ENCODE peak calls at places on chromosomes 2 and 18, in ten cellular contexts. One of them, this sample, is unnamed.
A peak's percentile ranks its signal among the peaks of the same experiment; 100 is the strongest.

GRCh38 chr2:88016948-88017779 is 817 bp upstream of the RNU2-63P start:
- DNase-seq in astrocyte: peak; percentile 9
- DNase-seq in fibroblast of mammary gland: no peak
- DNase-seq in mucosa of descending colon: peak; percentile 80
- DNase-seq in keratinocyte: no peak
- DNase-seq in A549: peak; percentile 83
- DNase-seq in CD8-positive, alpha-beta T cell: no peak
- DNase-seq in AG10803: no peak
- DNase-seq in left ventricle myocardium inferior: peak; percentile 34
- DNase-seq in cardiac muscle cell: peak; percentile 73
- DNase-seq in this sample: peak; percentile 74

GRCh38 chr2:196592331-196592911 is 47.1 kb upstream of the CCDC150 start:
- DNase-seq in astrocyte: peak; percentile 46
- DNase-seq in fibroblast of mammary gland: peak; percentile 33
- DNase-seq in mucosa of descending colon: peak; percentile 28
- DNase-seq in keratinocyte: no peak
- DNase-seq in A549: peak; percentile 53
- DNase-seq in CD8-positive, alpha-beta T cell: no peak
- DNase-seq in AG10803: peak; percentile 55
- DNase-seq in left ventricle myocardium inferior: peak; percentile 24
- DNase-seq in cardiac muscle cell: no peak
- DNase-seq in this sample: peak; percentile 41

GRCh38 chr2:145007673-145008263 is 487.8 kb upstream of the ZEB2 start:
- DNase-seq in astrocyte: peak; percentile 75
- DNase-seq in fibroblast of mammary gland: peak; percentile 89
- DNase-seq in mucosa of descending colon: no peak
- DNase-seq in keratinocyte: no peak
- DNase-seq in A549: peak; percentile 56
- DNase-seq in CD8-positive, alpha-beta T cell: no peak
- DNase-seq in AG10803: no peak
- DNase-seq in left ventricle myocardium inferior: no peak
- DNase-seq in cardiac muscle cell: no peak
- DNase-seq in this sample: peak; percentile 44

GRCh38 chr2:138035597-138036217 is 71.4 kb downstream of the HNMT start:
- DNase-seq in astrocyte: peak; percentile 23
- DNase-seq in fibroblast of mammary gland: peak; percentile 31
- DNase-seq in mucosa of descending colon: no peak
- DNase-seq in keratinocyte: no peak
- DNase-seq in A549: peak; percentile 47
- DNase-seq in CD8-positive, alpha-beta T cell: no peak
- DNase-seq in AG10803: peak; percentile 67
- DNase-seq in left ventricle myocardium inferior: no peak
- DNase-seq in cardiac muscle cell: no peak
- DNase-seq in this sample: peak; percentile 11

GRCh38 chr2:210915912-210916311 is 359.5 kb downstream of the CPS1 start:
- DNase-seq in astrocyte: no peak
- DNase-seq in fibroblast of mammary gland: no peak
- DNase-seq in mucosa of descending colon: no peak
- DNase-seq in keratinocyte: no peak
- DNase-seq in A549: no peak
- DNase-seq in CD8-positive, alpha-beta T cell: no peak
- DNase-seq in AG10803: no peak
- DNase-seq in left ventricle myocardium inferior: no peak
- DNase-seq in cardiac muscle cell: no peak
- DNase-seq in this sample: no peak

GRCh38 chr2:219576505-219577388 is 4.6 kb downstream of the INHA start:
- DNase-seq in astrocyte: peak; percentile 6
- DNase-seq in fibroblast of mammary gland: no peak
- DNase-seq in mucosa of descending colon: no peak
- DNase-seq in keratinocyte: no peak
- DNase-seq in A549: no peak
- DNase-seq in CD8-positive, alpha-beta T cell: no peak
- DNase-seq in AG10803: no peak
- DNase-seq in left ventricle myocardium inferior: no peak
- DNase-seq in cardiac muscle cell: peak; percentile 84
- DNase-seq in this sample: peak; percentile 36

GRCh38 chr18:46333371-46334199 is 229.4 kb downstream of the HAUS1 start:
- DNase-seq in astrocyte: peak; percentile 20
- DNase-seq in fibroblast of mammary gland: no peak
- DNase-seq in mucosa of descending colon: no peak
- DNase-seq in keratinocyte: no peak
- DNase-seq in A549: peak; percentile 31
- DNase-seq in CD8-positive, alpha-beta T cell: no peak
- DNase-seq in AG10803: peak; percentile 5
- DNase-seq in left ventricle myocardium inferior: peak; percentile 45
- DNase-seq in cardiac muscle cell: peak; percentile 74
- DNase-seq in this sample: peak; percentile 45

GRCh38 chr2:83305758-83306378 is 1153.2 kb downstream of the SUCLG1 start:
- DNase-seq in astrocyte: no peak
- DNase-seq in fibroblast of mammary gland: no peak
- DNase-seq in mucosa of descending colon: no peak
- DNase-seq in keratinocyte: no peak
- DNase-seq in A549: no peak
- DNase-seq in CD8-positive, alpha-beta T cell: no peak
- DNase-seq in AG10803: no peak
- DNase-seq in left ventricle myocardium inferior: no peak
- DNase-seq in cardiac muscle cell: no peak
- DNase-seq in this sample: no peak

GRCh38 chr18:58787750-58788149 is 76.9 kb upstream of the ZNF532 start:
- DNase-seq in astrocyte: peak; percentile 31
- DNase-seq in fibroblast of mammary gland: no peak
- DNase-seq in mucosa of descending colon: no peak
- DNase-seq in keratinocyte: no peak
- DNase-seq in A549: peak; percentile 37
- DNase-seq in CD8-positive, alpha-beta T cell: no peak
- DNase-seq in AG10803: peak; percentile 71
- DNase-seq in left ventricle myocardium inferior: peak; percentile 32
- DNase-seq in cardiac muscle cell: peak; percentile 55
- DNase-seq in this sample: no peak

GRCh38 chr2:143263045-143263625 is 133.9 kb downstream of the ARHGAP15 start:
- DNase-seq in astrocyte: no peak
- DNase-seq in fibroblast of mammary gland: peak; percentile 15
- DNase-seq in mucosa of descending colon: no peak
- DNase-seq in keratinocyte: no peak
- DNase-seq in A549: peak; percentile 5
- DNase-seq in CD8-positive, alpha-beta T cell: no peak
- DNase-seq in AG10803: no peak
- DNase-seq in left ventricle myocardium inferior: no peak
- DNase-seq in cardiac muscle cell: no peak
- DNase-seq in this sample: peak; percentile 27

GRCh38 chr2:150100311-150100710 is 387.2 kb downstream of the RND3 start:
- DNase-seq in astrocyte: no peak
- DNase-seq in fibroblast of mammary gland: no peak
- DNase-seq in mucosa of descending colon: no peak
- DNase-seq in keratinocyte: no peak
- DNase-seq in A549: no peak
- DNase-seq in CD8-positive, alpha-beta T cell: no peak
- DNase-seq in AG10803: no peak
- DNase-seq in left ventricle myocardium inferior: no peak
- DNase-seq in cardiac muscle cell: no peak
- DNase-seq in this sample: no peak

GRCh38 chr2:129331638-129332037 is 647.8 kb upstream of the RAB6C start:
- DNase-seq in astrocyte: no peak
- DNase-seq in fibroblast of mammary gland: no peak
- DNase-seq in mucosa of descending colon: no peak
- DNase-seq in keratinocyte: no peak
- DNase-seq in A549: no peak
- DNase-seq in CD8-positive, alpha-beta T cell: no peak
- DNase-seq in AG10803: no peak
- DNase-seq in left ventricle myocardium inferior: no peak
- DNase-seq in cardiac muscle cell: no peak
- DNase-seq in this sample: no peak

GRCh38 chr18:35732652-35733051 is 151.1 kb downstream of the GALNT1 start:
- DNase-seq in astrocyte: peak; percentile 85
- DNase-seq in fibroblast of mammary gland: peak; percentile 77
- DNase-seq in mucosa of descending colon: no peak
- DNase-seq in keratinocyte: no peak
- DNase-seq in A549: no peak
- DNase-seq in CD8-positive, alpha-beta T cell: no peak
- DNase-seq in AG10803: peak; percentile 95
- DNase-seq in left ventricle myocardium inferior: peak; percentile 44
- DNase-seq in cardiac muscle cell: no peak
- DNase-seq in this sample: peak; percentile 5

GRCh38 chr2:74871414-74871813 is 37.5 kb downstream of the HK2 start:
- DNase-seq in astrocyte: no peak
- DNase-seq in fibroblast of mammary gland: no peak
- DNase-seq in mucosa of descending colon: no peak
- DNase-seq in keratinocyte: no peak
- DNase-seq in A549: no peak
- DNase-seq in CD8-positive, alpha-beta T cell: no peak
- DNase-seq in AG10803: no peak
- DNase-seq in left ventricle myocardium inferior: no peak
- DNase-seq in cardiac muscle cell: no peak
- DNase-seq in this sample: no peak

GRCh38 chr2:238288650-238289573 is 502 bp upstream of the PER2 start:
- DNase-seq in astrocyte: peak; percentile 99
- DNase-seq in fibroblast of mammary gland: peak; percentile 95
- DNase-seq in mucosa of descending colon: peak; percentile 99
- DNase-seq in keratinocyte: peak; percentile 77
- DNase-seq in A549: peak; percentile 99
- DNase-seq in CD8-positive, alpha-beta T cell: peak; percentile 97
- DNase-seq in AG10803: peak; percentile 99
- DNase-seq in left ventricle myocardium inferior: peak; percentile 98
- DNase-seq in cardiac muscle cell: peak; percentile 99
- DNase-seq in this sample: peak; percentile 98

GRCh38 chr2:238286987-238287386 is 1.4 kb downstream of the PER2 start:
- DNase-seq in astrocyte: no peak
- DNase-seq in fibroblast of mammary gland: no peak
- DNase-seq in mucosa of descending colon: peak; percentile 44
- DNase-seq in keratinocyte: no peak
- DNase-seq in A549: no peak
- DNase-seq in CD8-positive, alpha-beta T cell: no peak
- DNase-seq in AG10803: peak; percentile 11
- DNase-seq in left ventricle myocardium inferior: no peak
- DNase-seq in cardiac muscle cell: no peak
- DNase-seq in this sample: no peak

GRCh38 chr2:238289574-238289973 is 1.2 kb upstream of the PER2 start:
- DNase-seq in astrocyte: no peak
- DNase-seq in fibroblast of mammary gland: no peak
- DNase-seq in mucosa of descending colon: no peak
- DNase-seq in keratinocyte: no peak
- DNase-seq in A549: no peak
- DNase-seq in CD8-positive, alpha-beta T cell: no peak
- DNase-seq in AG10803: no peak
- DNase-seq in left ventricle myocardium inferior: no peak
- DNase-seq in cardiac muscle cell: no peak
- DNase-seq in this sample: no peak

GRCh38 chr2:238286551-238286950 is 1.9 kb downstream of the PER2 start:
- DNase-seq in astrocyte: peak; percentile 86
- DNase-seq in fibroblast of mammary gland: peak; percentile 85
- DNase-seq in mucosa of descending colon: peak; percentile 69
- DNase-seq in keratinocyte: no peak
- DNase-seq in A549: peak; percentile 63
- DNase-seq in CD8-positive, alpha-beta T cell: no peak
- DNase-seq in AG10803: peak; percentile 90
- DNase-seq in left ventricle myocardium inferior: peak; percentile 50
- DNase-seq in cardiac muscle cell: no peak
- DNase-seq in this sample: peak; percentile 89

GRCh38 chr2:238287702-238288649 is at the start of gene PER2:
- DNase-seq in astrocyte: peak; percentile 84
- DNase-seq in fibroblast of mammary gland: peak; percentile 84
- DNase-seq in mucosa of descending colon: peak; percentile 79
- DNase-seq in keratinocyte: no peak
- DNase-seq in A549: peak; percentile 91
- DNase-seq in CD8-positive, alpha-beta T cell: peak; percentile 38
- DNase-seq in AG10803: peak; percentile 92
- DNase-seq in left ventricle myocardium inferior: peak; percentile 61
- DNase-seq in cardiac muscle cell: peak; percentile 78
- DNase-seq in this sample: peak; percentile 94
- TF ChIP-seq CTCF in astrocyte: no peak
- TF ChIP-seq CTCF in fibroblast of mammary gland: peak; percentile 14
- TF ChIP-seq CTCF in mucosa of descending colon: no peak
- TF ChIP-seq CTCF in keratinocyte: peak; percentile 34
- TF ChIP-seq CTCF in A549: peak; percentile 19
- TF ChIP-seq CTCF in CD8-positive, alpha-beta T cell: no peak
- TF ChIP-seq CTCF in AG10803: peak; percentile 40
- TF ChIP-seq CTCF in left ventricle myocardium inferior: no peak
- TF ChIP-seq CTCF in cardiac muscle cell: peak; percentile 16
- TF ChIP-seq CTCF in this sample: peak; percentile 45

GRCh38 chr2:20151116-20151571 is 73.8 kb downstream of the SDC1 start:
- DNase-seq in astrocyte: no peak
- DNase-seq in fibroblast of mammary gland: no peak
- DNase-seq in mucosa of descending colon: no peak
- DNase-seq in keratinocyte: no peak
- DNase-seq in A549: no peak
- DNase-seq in CD8-positive, alpha-beta T cell: no peak
- DNase-seq in AG10803: no peak
- DNase-seq in left ventricle myocardium inferior: no peak
- DNase-seq in cardiac muscle cell: peak; percentile 32
- DNase-seq in this sample: no peak
- H3K4me3 ChIP-seq in astrocyte: no peak overlapping the region
- H3K4me3 ChIP-seq in fibroblast of mammary gland: no peak overlapping the region
- H3K4me3 ChIP-seq in mucosa of descending colon: no peak overlapping the region
- H3K4me3 ChIP-seq in keratinocyte: no peak overlapping the region
- H3K4me3 ChIP-seq in A549: no peak overlapping the region
- H3K4me3 ChIP-seq in CD8-positive, alpha-beta T cell: no peak overlapping the region
- H3K4me3 ChIP-seq in AG10803: no peak overlapping the region
- H3K4me3 ChIP-seq in left ventricle myocardium inferior: no peak overlapping the region
- H3K4me3 ChIP-seq in cardiac muscle cell: no peak overlapping the region
- H3K4me3 ChIP-seq in this sample: no peak overlapping the region

GRCh38 chr2:64625352-64626145 is 28.2 kb downstream of the SERTAD2 start:
- DNase-seq in astrocyte: no peak
- DNase-seq in fibroblast of mammary gland: no peak
- DNase-seq in mucosa of descending colon: no peak
- DNase-seq in keratinocyte: no peak
- DNase-seq in A549: no peak
- DNase-seq in CD8-positive, alpha-beta T cell: no peak
- DNase-seq in AG10803: no peak
- DNase-seq in left ventricle myocardium inferior: no peak
- DNase-seq in cardiac muscle cell: no peak
- DNase-seq in this sample: no peak
- TF ChIP-seq CTCF in astrocyte: no peak
- TF ChIP-seq CTCF in fibroblast of mammary gland: no peak
- TF ChIP-seq CTCF in mucosa of descending colon: no peak
- TF ChIP-seq CTCF in keratinocyte: no peak
- TF ChIP-seq CTCF in A549: no peak
- TF ChIP-seq CTCF in CD8-positive, alpha-beta T cell: no peak
- TF ChIP-seq CTCF in AG10803: no peak
- TF ChIP-seq CTCF in left ventricle myocardium inferior: no peak
- TF ChIP-seq CTCF in cardiac muscle cell: no peak
- TF ChIP-seq CTCF in this sample: no peak

DNA sequence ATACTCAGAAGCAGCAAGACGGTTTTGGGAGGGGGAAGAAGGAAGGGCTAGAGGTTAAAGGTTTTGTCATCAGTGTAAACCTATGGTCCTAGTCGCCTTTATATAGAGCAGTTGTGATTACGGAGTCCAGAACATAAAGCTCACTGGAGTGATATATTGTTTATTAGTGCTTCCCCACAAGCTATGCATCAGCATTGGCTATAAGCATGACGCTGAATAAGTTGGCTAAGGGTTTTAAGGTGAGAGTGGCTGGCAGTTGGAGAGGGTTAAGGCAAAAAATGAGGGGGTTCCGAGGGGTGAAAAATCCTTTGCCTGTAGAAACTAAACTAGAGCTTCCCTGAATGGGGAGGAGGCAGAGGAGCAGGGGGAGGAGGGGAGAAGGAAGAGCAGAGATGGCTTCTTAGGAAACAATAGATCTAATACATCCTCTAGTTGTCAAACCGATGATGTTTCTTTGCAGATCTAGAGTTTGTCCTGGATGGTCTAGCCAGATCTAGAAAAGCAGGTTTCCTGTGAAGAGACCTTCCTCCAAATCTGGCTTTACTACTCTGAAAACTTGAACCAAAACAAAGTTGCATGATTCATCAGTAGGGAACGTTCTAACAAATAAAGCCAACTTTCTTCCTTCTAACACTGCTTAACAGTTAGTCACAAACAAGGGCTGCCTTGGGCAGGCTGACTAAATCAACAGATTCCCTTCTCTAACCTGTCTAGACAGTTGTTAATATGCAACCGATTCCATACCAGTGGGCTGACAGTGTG is 2.5 kb downstream of the KLF7 start:
- DNase-seq in astrocyte: peak; percentile 94
- DNase-seq in fibroblast of mammary gland: peak; percentile 95
- DNase-seq in mucosa of descending colon: no peak
- DNase-seq in keratinocyte: peak; percentile 67
- DNase-seq in A549: peak; percentile 91
- DNase-seq in CD8-positive, alpha-beta T cell: peak; percentile 29
- DNase-seq in AG10803: peak; percentile 92
- DNase-seq in left ventricle myocardium inferior: no peak
- DNase-seq in cardiac muscle cell: no peak
- DNase-seq in this sample: peak; percentile 96
- H3K4me3 ChIP-seq in astrocyte: peak overlapping the region; percentile 96
- H3K4me3 ChIP-seq in fibroblast of mammary gland: peak overlapping the region; percentile 91
- H3K4me3 ChIP-seq in mucosa of descending colon: no peak overlapping the region
- H3K4me3 ChIP-seq in keratinocyte: peak overlapping the region; percentile 94
- H3K4me3 ChIP-seq in A549: peak overlapping the region; percentile 53
- H3K4me3 ChIP-seq in CD8-positive, alpha-beta T cell: peak overlapping the region; percentile 90
- H3K4me3 ChIP-seq in AG10803: peak overlapping the region; percentile 95
- H3K4me3 ChIP-seq in left ventricle myocardium inferior: peak overlapping the region; percentile 85
- H3K4me3 ChIP-seq in cardiac muscle cell: peak overlapping the region; percentile 85
- H3K4me3 ChIP-seq in this sample: peak overlapping the region; percentile 95

This sample was measured in epithelial cell of esophagus.